ENCODE peak calls at places on chromosomes 1 and 21, in ten cellular contexts. C is kidney epithelial cell; V is tibial nerve; E is activated B cell treated with CpG ODN at 0.5 μM for 24 hours; X is BJ; O is HL-60; A is MM.1S; S is pancreas; Q is CD8-positive, alpha-beta T cell; F is bronchial epithelial cell. P is an unnamed sample.

GRCh38 chr1:160868141-160868540 is 5.5 kb upstream of the CD244 start:
- DNase-seq in Q (no peak), C (no peak), O (peak), F (no peak), V (no peak), X (no peak), S (no peak), E (no peak), A (no peak), P (no peak)

GRCh38 chr1:18516473-18516872 is 35.7 kb downstream of the KLHDC7A start:
- DNase-seq in X (no peak), A (no peak), F (no peak), C (no peak), V (no peak), O (no peak), Q (no peak), S (no peak), E (no peak), P (no peak)

GRCh38 chr1:207050428-207050767 is 610 bp downstream of the YOD1 start:
- DNase-seq in E (no peak), O (no peak), V (no peak), F (no peak), A (peak), X (no peak), Q (no peak), S (no peak), C (no peak), P (no peak)

GRCh38 chr1:56525463-56526155 is 53.8 kb downstream of the PLPP3 start:
- DNase-seq in C (no peak), O (peak), E (peak), V (no peak), F (peak), S (peak), Q (no peak), A (peak), X (no peak), P (no peak)

GRCh38 chr1:100552031-100552430 is 14.1 kb downstream of the GPR88 start:
- DNase-seq in F (no peak), S (no peak), O (no peak), Q (no peak), A (no peak), X (no peak), V (no peak), C (no peak), E (no peak), P (no peak)

GRCh38 chr1:110262846-110263631 is 52.9 kb downstream of the KCNC4 start:
- DNase-seq in X (no peak), C (no peak), A (peak), E (no peak), F (no peak), S (no peak), Q (no peak), V (no peak), O (peak), P (no peak)

GRCh38 chr1:160800142-160800541 is 4.2 kb downstream of the LY9 start:
- DNase-seq in E (no peak), A (no peak), F (no peak), O (no peak), V (no peak), Q (no peak), C (no peak), S (no peak), X (no peak), P (no peak)

GRCh38 chr1:213296558-213296957 is 245.5 kb downstream of the RPS6KC1 start:
- DNase-seq in O (no peak), V (no peak), C (no peak), F (no peak), X (no peak), E (no peak), S (no peak), A (peak), Q (no peak), P (no peak)

GRCh38 chr1:243580072-243580471 is 270.0 kb downstream of the AKT3 start:
- DNase-seq in Q (no peak), F (no peak), E (no peak), X (no peak), C (no peak), O (no peak), S (no peak), A (no peak), V (no peak), P (no peak)

GRCh38 chr1:38138498-38139233 is 92.1 kb upstream of the POU3F1 start:
- DNase-seq in X (peak), V (peak), E (no peak), Q (no peak), F (peak), C (peak), A (no peak), S (peak), O (no peak), P (no peak)

GRCh38 chr1:178774263-178774662 is 49.2 kb downstream of the RALGPS2 start:
- DNase-seq in A (peak), E (no peak), O (no peak), F (peak), V (no peak), X (no peak), Q (no peak), S (no peak), C (no peak), P (no peak)

GRCh38 chr21:46161800-46162592 is 6.6 kb upstream of the FTCD start:
- DNase-seq in O (no peak), V (peak), F (no peak), Q (no peak), X (no peak), A (no peak), E (peak), S (peak), C (no peak), P (no peak)

GRCh38 chr1:170790651-170791071 is 126.7 kb downstream of the PRRX1 start:
- DNase-seq in C (no peak), V (no peak), Q (no peak), S (no peak), F (no peak), A (no peak), X (peak), O (no peak), E (no peak), P (no peak)

GRCh38 chr21:18191139-18191538 is 53.5 kb upstream of the CHODL start:
- DNase-seq in O (no peak), V (no peak), E (no peak), A (no peak), F (no peak), Q (no peak), S (no peak), C (no peak), X (no peak), P (no peak)

GRCh38 chr1:246703581-246703980 is 20.6 kb upstream of the SCCPDH start:
- DNase-seq in F (no peak), Q (no peak), S (no peak), E (no peak), O (peak), A (no peak), C (no peak), V (no peak), X (no peak), P (peak)

GRCh38 chr1:81832573-81832972 is 31.8 kb downstream of the ADGRL2 start:
- DNase-seq in C (peak), V (no peak), O (no peak), Q (no peak), E (no peak), S (no peak), X (peak), F (no peak), A (no peak), P (no peak)

GRCh38 chr21:35749904-35750303 is 310.4 kb downstream of the SETD4 start:
- DNase-seq in Q (no peak), C (no peak), A (no peak), S (no peak), O (no peak), V (no peak), X (no peak), E (no peak), F (no peak), P (no peak)
- TF ChIP-seq CTCF in Q (no peak), C (no peak), A (no peak), S (no peak), O (no peak), V (no peak), X (no peak), E (no peak), F (no peak), P (no peak)

DNA sequence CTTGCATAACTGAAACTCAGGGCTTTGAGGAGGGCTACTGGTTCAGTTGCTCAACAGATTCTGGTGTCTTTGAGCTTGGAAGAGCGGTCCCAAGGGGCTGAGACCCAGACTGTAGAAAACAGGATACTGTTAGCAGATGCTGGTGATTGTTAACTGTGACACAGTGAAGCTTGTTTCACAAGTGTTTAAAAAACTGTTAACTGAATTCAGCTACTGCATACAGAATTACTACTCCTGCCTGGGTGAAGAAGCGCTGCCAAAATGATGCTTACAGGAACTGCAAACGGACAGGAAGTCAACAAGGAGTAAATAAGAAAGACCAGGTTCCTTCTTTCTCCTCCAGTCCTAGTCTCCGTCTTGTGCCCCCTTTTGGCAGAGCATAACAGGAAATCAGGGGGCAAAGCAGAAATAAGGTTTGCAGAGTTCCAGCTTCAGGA is 195.3 kb upstream of the USP25 start:
- DNase-seq in X (no peak), F (no peak), O (peak), Q (no peak), A (no peak), V (no peak), S (no peak), E (no peak), C (no peak), P (no peak)
- TF ChIP-seq CTCF in X (no peak), F (no peak), O (no peak), Q (no peak), A (no peak), V (no peak), S (no peak), E (no peak), C (no peak), P (no peak)

GRCh38 chr1:42736152-42736551 is 3.9 kb downstream of the CLDN19 start:
- DNase-seq in C (no peak), E (no peak), A (no peak), V (no peak), O (peak), F (peak), S (no peak), X (no peak), Q (no peak), P (peak)

GRCh38 chr1:42738678-42739226 is 1.3 kb downstream of the CLDN19 start:
- DNase-seq in O (no peak), S (no peak), V (no peak), A (no peak), Q (no peak), X (no peak), C (no peak), E (no peak), F (no peak), P (no peak)

GRCh38 chr1:42736571-42737200 is 3.4 kb downstream of the CLDN19 start:
- DNase-seq in C (no peak), F (no peak), X (no peak), Q (no peak), S (no peak), A (no peak), E (no peak), V (no peak), O (no peak), P (no peak)

GRCh38 chr1:42737986-42738677 is 1.9 kb downstream of the CLDN19 start:
- DNase-seq in A (no peak), Q (no peak), F (no peak), C (no peak), O (no peak), X (no peak), S (no peak), E (no peak), V (no peak), P (no peak)

DNA sequence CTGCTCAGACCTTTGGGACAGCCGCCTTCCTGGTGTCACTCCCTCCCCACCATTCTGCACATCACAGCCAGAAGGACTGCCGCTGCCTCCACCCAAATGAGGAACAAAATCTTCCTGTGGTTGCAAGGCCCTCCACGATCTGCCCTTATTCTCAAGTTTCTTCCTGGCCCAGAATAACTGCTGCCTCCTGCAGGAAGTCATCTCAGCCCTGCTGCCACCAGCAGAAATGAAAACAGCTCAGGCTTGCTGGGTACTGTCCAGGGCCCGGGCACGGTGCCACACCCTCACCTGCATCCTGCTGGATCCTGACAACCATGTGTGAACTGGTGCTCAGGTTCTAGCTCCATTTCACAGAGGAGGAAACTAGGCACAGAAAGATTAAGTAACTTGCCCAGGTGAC is 2.8 kb downstream of the CLDN19 start:
- DNase-seq in A (peak), E (no peak), C (no peak), S (peak), Q (no peak), X (no peak), V (no peak), O (peak), F (peak), P (peak)
- TF ChIP-seq CTCF in A (peak), E (no peak), C (peak), S (no peak), Q (no peak), X (no peak), V (no peak), O (no peak), F (peak), P (no peak)

DNA sequence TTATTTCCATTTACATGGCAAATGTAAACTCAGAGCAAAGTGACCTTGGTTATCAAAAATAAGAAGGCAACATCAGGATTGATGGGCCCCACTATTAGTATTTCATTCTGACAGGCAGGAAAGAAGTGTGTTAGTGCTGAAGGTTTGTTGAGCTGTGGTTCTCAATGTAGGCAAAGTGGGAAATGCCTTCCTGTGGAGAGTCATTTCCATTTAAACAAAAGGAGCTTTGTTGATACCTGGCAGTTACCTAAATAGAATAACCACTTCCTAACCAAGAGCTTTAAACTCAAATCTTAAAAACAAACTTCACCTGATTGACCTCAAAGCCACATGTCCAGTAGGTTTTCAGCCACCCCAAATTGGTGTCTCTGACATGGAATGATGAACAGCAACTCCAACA is 579.9 kb upstream of the BEND5 start:
- DNase-seq in O (no peak), F (no peak), C (no peak), A (no peak), X (no peak), S (no peak), E (no peak), Q (no peak), V (no peak), P (peak)
- TF ChIP-seq CTCF in O (no peak), F (no peak), C (no peak), A (no peak), X (no peak), S (no peak), E (no peak), Q (no peak), V (no peak), P (no peak)

GRCh38 chr1:2320760-2321159 is 70.6 kb downstream of the MORN1 start:
- DNase-seq in A (no peak), Q (no peak), V (no peak), E (no peak), X (no peak), C (no peak), S (no peak), O (no peak), F (no peak), P (no peak)

GRCh38 chr1:2321258-2321657 is 70.1 kb downstream of the MORN1 start:
- DNase-seq in A (no peak), F (no peak), E (no peak), Q (no peak), X (no peak), O (no peak), S (no peak), C (no peak), V (no peak), P (no peak)

GRCh38 chr1:2322593-2323295 is 68.6 kb downstream of the MORN1 start:
- DNase-seq in C (no peak), X (no peak), V (no peak), S (no peak), F (no peak), Q (no peak), E (no peak), O (no peak), A (no peak), P (peak)

GRCh38 chr1:2323575-2323974 is 67.8 kb downstream of the MORN1 start:
- DNase-seq in A (no peak), E (no peak), S (no peak), V (no peak), Q (no peak), C (no peak), X (no peak), F (no peak), O (no peak), P (no peak)

DNA sequence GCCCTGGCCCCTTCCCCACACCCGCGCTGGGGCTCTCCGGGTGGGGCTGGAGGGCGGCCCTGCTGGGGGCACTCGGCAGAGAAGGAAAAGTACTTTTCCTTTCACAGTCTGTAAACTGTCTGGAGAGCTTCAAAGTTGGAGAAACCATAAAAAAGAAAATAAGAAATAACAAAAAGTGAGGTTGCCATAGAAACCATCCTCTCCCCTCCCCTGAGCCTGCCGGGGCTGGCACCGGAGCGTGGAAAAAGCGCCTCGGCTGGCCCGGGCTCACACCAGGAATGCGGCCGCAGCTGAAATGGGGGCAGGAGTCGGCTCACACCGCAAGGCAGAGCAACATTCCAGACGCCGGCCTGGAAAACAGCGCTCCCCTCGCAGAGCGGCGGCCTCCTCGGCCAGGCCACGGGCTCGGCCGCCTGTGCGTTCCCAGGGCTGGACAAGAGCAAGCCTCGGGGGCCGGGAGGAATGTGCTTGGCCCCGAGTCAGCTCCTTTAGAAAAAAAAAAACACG is 69.2 kb downstream of the MORN1 start:
- DNase-seq in C (peak), S (no peak), O (no peak), E (no peak), F (peak), A (no peak), Q (no peak), V (peak), X (peak), P (peak)
- TF ChIP-seq CTCF in C (peak), S (no peak), O (no peak), E (no peak), F (peak), A (no peak), Q (no peak), V (no peak), X (peak), P (no peak)

GRCh38 chr1:63633281-63633680 is 40.1 kb downstream of the PGM1 start:
- DNase-seq in F (no peak), Q (no peak), X (no peak), S (no peak), E (no peak), C (no peak), A (no peak), O (no peak), V (no peak), P (no peak)
- TF ChIP-seq CTCF in F (no peak), Q (no peak), X (no peak), S (no peak), E (no peak), C (no peak), A (no peak), O (no peak), V (no peak), P (no peak)

P was measured in Calu3.